ENCODE peak calls at places on chromosome 22, in ten cellular contexts. C, H, X, V, O, G, T, Y, A and L are unnamed samples.

GRCh38 chr22:44200451-44200850 is 19.7 kb downstream of the PARVG start:
- DNase-seq in C (no peak), H (no peak), X (no peak), V (no peak), O (no peak), G (no peak), T (no peak), Y (no peak), A (no peak), L (no peak)

GRCh38 chr22:45946805-45947600 is 30.0 kb downstream of the WNT7B start:
- DNase-seq in C (no peak), H (no peak), X (peak; percentile 19), V (peak; percentile 53), O (no peak), G (no peak), T (no peak), Y (peak; percentile 23), A (no peak), L (no peak)

GRCh38 chr22:33409134-33409533 is 351.0 kb upstream of the SYN3 start:
- DNase-seq in C (no peak), H (no peak), X (no peak), V (no peak), O (no peak), G (no peak), T (no peak), Y (no peak), A (no peak), L (peak; percentile 59)

GRCh38 chr22:24727218-24727851 is 47.2 kb downstream of the PIWIL3 start:
- DNase-seq in C (no peak), H (peak; percentile 72), X (peak; percentile 91), V (no peak), O (peak; percentile 89), G (no peak), T (no peak), Y (no peak), A (no peak), L (no peak)

GRCh38 chr22:23503736-23504440 is 76.2 kb downstream of the IGLL1 start:
- DNase-seq in C (no peak), H (no peak), X (no peak), V (no peak), O (no peak), G (peak; percentile 62), T (no peak), Y (no peak), A (no peak), L (no peak)

GRCh38 chr22:23106906-23107367 is 34.9 kb downstream of the RSPH14 start:
- DNase-seq in C (no peak), H (no peak), X (no peak), V (no peak), O (no peak), G (no peak), T (no peak), Y (no peak), A (no peak), L (no peak)

GRCh38 chr22:50169774-50170341 is 673 bp upstream of the PANX2 start:
- DNase-seq in C (no peak), H (no peak), X (peak; percentile 22), V (no peak), O (no peak), G (peak; percentile 90), T (peak; percentile 44), Y (no peak), A (no peak), L (no peak)

GRCh38 chr22:50601669-50602337 is 1.2 kb downstream of the MAPK8IP2 start:
- DNase-seq in C (no peak), H (no peak), X (no peak), V (no peak), O (no peak), G (peak; percentile 54), T (no peak), Y (no peak), A (no peak), L (no peak)

GRCh38 chr22:29713156-29713715 is 6.6 kb upstream of the CABP7 start:
- DNase-seq in C (no peak), H (no peak), X (peak; percentile 36), V (no peak), O (no peak), G (no peak), T (no peak), Y (no peak), A (no peak), L (no peak)

GRCh38 chr22:42167066-42167465 is 36.5 kb upstream of the CYP2D6 start:
- DNase-seq in C (no peak), H (no peak), X (no peak), V (no peak), O (no peak), G (no peak), T (no peak), Y (no peak), A (no peak), L (no peak)

GRCh38 chr22:38799265-38800002 is 5.5 kb upstream of the DNAL4 start:
- DNase-seq in C (no peak), H (no peak), X (no peak), V (no peak), O (peak; percentile 44), G (no peak), T (no peak), Y (no peak), A (no peak), L (no peak)

GRCh38 chr22:19066531-19067271 is 55.5 kb downstream of the DGCR2 start:
- DNase-seq in C (no peak), H (peak; percentile 79), X (no peak), V (no peak), O (peak; percentile 76), G (peak; percentile 67), T (no peak), Y (no peak), A (no peak), L (no peak)

GRCh38 chr22:19527861-19528417 is 3.7 kb upstream of the CLDN5 start:
- DNase-seq in C (no peak), H (no peak), X (no peak), V (no peak), O (peak; percentile 61), G (peak; percentile 9), T (no peak), Y (no peak), A (no peak), L (no peak)

GRCh38 chr22:37259540-37260029 is 15.5 kb upstream of the RAC2 start:
- DNase-seq in C (peak; percentile 62), H (no peak), X (no peak), V (no peak), O (peak; percentile 64), G (no peak), T (no peak), Y (no peak), A (no peak), L (no peak)

GRCh38 chr22:36982136-36982535 is 37.1 kb downstream of the TST start:
- DNase-seq in C (no peak), H (no peak), X (no peak), V (no peak), O (no peak), G (no peak), T (no peak), Y (peak; percentile 45), A (no peak), L (no peak)

GRCh38 chr22:20205964-20206708 is 55.3 kb upstream of the CCDC188 start:
- DNase-seq in C (no peak), H (no peak), X (no peak), V (peak; percentile 16), O (peak; percentile 72), G (peak; percentile 84), T (peak; percentile 47), Y (peak; percentile 76), A (peak; percentile 20), L (no peak)

GRCh38 chr22:40592352-40593113 is 44.0 kb downstream of the MRTFA start:
- DNase-seq in C (no peak), H (no peak), X (no peak), V (no peak), O (no peak), G (no peak), T (no peak), Y (peak; percentile 35), A (no peak), L (no peak)

GRCh38 chr22:29216873-29217666 is 11.4 kb downstream of the EMID1 start:
- DNase-seq in C (no peak), H (no peak), X (no peak), V (peak; percentile 12), O (peak; percentile 55), G (no peak), T (no peak), Y (no peak), A (no peak), L (peak; percentile 18)

GRCh38 chr22:31082606-31083376 is 1.7 kb downstream of the SMTN start:
- DNase-seq in C (peak; percentile 72), H (no peak), X (peak; percentile 36), V (no peak), O (peak; percentile 78), G (peak; percentile 86), T (no peak), Y (peak; percentile 61), A (no peak), L (peak; percentile 64)

GRCh38 chr22:42945736-42946135 is 69.2 kb downstream of the PACSIN2 start:
- DNase-seq in C (no peak), H (no peak), X (no peak), V (no peak), O (no peak), G (no peak), T (no peak), Y (no peak), A (no peak), L (no peak)

GRCh38 chr22:35065796-35066218 is at the start of gene ISX:
- DNase-seq in C (no peak), H (no peak), X (no peak), V (no peak), O (no peak), G (no peak), T (no peak), Y (no peak), A (no peak), L (no peak)

GRCh38 chr22:46035380-46035741 is 58.4 kb upstream of the WNT7B start:
- DNase-seq in C (no peak), H (no peak), X (no peak), V (no peak), O (no peak), G (no peak), T (no peak), Y (no peak), A (no peak), L (no peak)

GRCh38 chr22:47019012-47019790 is 256.8 kb downstream of the TBC1D22A start:
- DNase-seq in C (no peak), H (no peak), X (no peak), V (no peak), O (no peak), G (no peak), T (no peak), Y (no peak), A (no peak), L (no peak)

GRCh38 chr22:37260939-37261338 is 16.9 kb upstream of the RAC2 start:
- DNase-seq in C (peak; percentile 74), H (no peak), X (peak; percentile 49), V (no peak), O (peak; percentile 64), G (no peak), T (peak; percentile 34), Y (peak; percentile 76), A (no peak), L (peak; percentile 75)

GRCh38 chr22:41512421-41513194 is 31.7 kb downstream of the POLR3H start:
- DNase-seq in C (peak; percentile 86), H (peak; percentile 92), X (no peak), V (no peak), O (peak; percentile 76), G (no peak), T (no peak), Y (no peak), A (peak; percentile 86), L (peak; percentile 53)

GRCh38 chr22:38230108-38230825 is 28.5 kb downstream of the MAFF start:
- DNase-seq in C (peak; percentile 41), H (no peak), X (peak; percentile 26), V (peak; percentile 73), O (no peak), G (no peak), T (no peak), Y (peak; percentile 44), A (no peak), L (no peak)

GRCh38 chr22:33013531-33014162 is 44.5 kb downstream of the SYN3 start:
- DNase-seq in C (no peak), H (peak; percentile 5), X (no peak), V (no peak), O (no peak), G (peak; percentile 27), T (no peak), Y (no peak), A (no peak), L (no peak)

GRCh38 chr22:37274380-37274862 is 7.9 kb upstream of the CYTH4 start:
- DNase-seq in C (no peak), H (no peak), X (no peak), V (peak; percentile 53), O (no peak), G (peak; percentile 78), T (no peak), Y (peak; percentile 65), A (no peak), L (no peak)